ENCODE peak calls at places on chromosomes 11 and 22, in five cellular contexts. Y, I, O, N and Q are unnamed samples.

GRCh38 chr22:31075961-31076360 is 5.2 kb upstream of the SMTN start:
- DNase-seq in O (no peak), N (no peak), I (no peak), Y (no peak), Q (no peak)

GRCh38 chr11:44861829-44862545 is 88.7 kb downstream of the TP53I11 start:
- DNase-seq in I (no peak), O (peak; percentile 57), Y (peak; percentile 83), N (no peak), Q (peak; percentile 98)

GRCh38 chr11:71199226-71199815 is 53.1 kb downstream of the SHANK2 start:
- DNase-seq in I (no peak), O (peak; percentile 69), Y (no peak), N (no peak), Q (no peak)

GRCh38 chr11:75920886-75921285 is 105.9 kb downstream of the UVRAG start:
- DNase-seq in I (no peak), N (no peak), Y (no peak), O (no peak), Q (no peak)

GRCh38 chr11:77244277-77245014 is 57.0 kb downstream of the GDPD4 start:
- DNase-seq in N (no peak), I (no peak), O (no peak), Y (no peak), Q (peak; percentile 78)

GRCh38 chr11:68365943-68366435 is 53.6 kb downstream of the LRP5 start:
- DNase-seq in Y (no peak), O (no peak), I (no peak), N (no peak), Q (no peak)

GRCh38 chr11:86291466-86292262 is 10.4 kb upstream of the HIKESHI start:
- DNase-seq in N (peak; percentile 57), Y (peak; percentile 43), I (peak; percentile 79), O (peak; percentile 77), Q (peak; percentile 57)

GRCh38 chr11:102007567-102008437 is 39.4 kb upstream of the CFAP300 start:
- DNase-seq in Y (no peak), O (peak; percentile 79), I (no peak), N (peak; percentile 26), Q (peak; percentile 66)

DNA sequence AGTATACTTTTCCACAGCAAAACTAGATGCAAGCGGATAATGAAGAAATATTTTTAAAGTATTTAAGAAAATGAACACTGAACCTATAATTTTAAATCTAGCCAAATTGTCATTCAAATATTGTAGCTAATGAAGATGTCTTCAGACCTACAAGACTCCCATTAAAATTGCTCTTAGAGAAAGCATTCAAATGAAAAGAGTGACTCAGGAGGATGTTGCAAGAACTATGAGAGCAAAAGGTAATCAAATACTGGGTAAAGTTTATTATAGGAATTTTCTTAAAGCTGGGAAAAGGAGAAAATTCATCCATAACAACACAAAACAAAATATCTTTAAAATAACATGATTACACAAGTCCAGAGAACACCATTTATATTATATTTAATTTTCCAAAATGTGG is 5.4 kb upstream of the POU2AF1 start:
- DNase-seq in N (no peak), I (no peak), O (peak; percentile 14), Y (no peak), Q (no peak)
- H2BK12ac ChIP-seq in N (no peak overlapping the region), I (no peak overlapping the region), O (no peak overlapping the region), Y (no peak overlapping the region), Q (no peak overlapping the region)

DNA sequence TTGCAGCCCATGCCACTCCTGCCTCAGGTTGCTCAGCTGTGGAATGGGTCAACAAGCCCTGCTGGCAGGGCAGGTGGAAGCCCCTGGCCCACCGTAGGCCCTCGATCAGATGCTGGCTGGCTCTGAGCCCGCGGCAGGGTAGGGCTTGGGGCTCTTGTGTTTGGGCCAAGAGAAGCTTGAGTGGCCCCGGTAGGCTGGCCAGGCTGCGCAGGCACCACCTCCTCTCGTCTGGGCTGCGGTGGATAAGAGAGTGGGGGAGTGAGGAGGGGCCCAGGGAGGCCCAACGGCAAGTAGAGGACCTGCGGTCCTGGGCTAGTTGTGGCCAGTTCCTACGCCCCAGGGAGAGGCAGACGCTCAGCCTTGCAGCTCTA is 115.2 kb downstream of the CEP164 start:
- DNase-seq in I (no peak), Y (no peak), O (no peak), N (no peak), Q (no peak)
- H2BK12ac ChIP-seq in I (no peak overlapping the region), Y (no peak overlapping the region), O (no peak overlapping the region), N (no peak overlapping the region), Q (no peak overlapping the region)

GRCh38 chr11:104078250-104078649 is 41.8 kb downstream of the DDI1 start:
- DNase-seq in I (no peak), O (no peak), Y (no peak), N (no peak), Q (no peak)

GRCh38 chr11:104073950-104074349 is 37.5 kb downstream of the DDI1 start:
- DNase-seq in O (peak; percentile 8), Y (peak; percentile 31), I (no peak), N (no peak), Q (peak; percentile 16)

GRCh38 chr11:104076455-104076854 is 40.0 kb downstream of the DDI1 start:
- DNase-seq in N (no peak), Y (no peak), O (no peak), I (no peak), Q (no peak)

GRCh38 chr11:104075716-104076115 is 39.3 kb downstream of the DDI1 start:
- DNase-seq in I (no peak), O (no peak), N (no peak), Y (no peak), Q (no peak)

GRCh38 chr11:104075091-104075490 is 38.7 kb downstream of the DDI1 start:
- DNase-seq in N (no peak), O (no peak), Y (no peak), I (no peak), Q (no peak)
- H2BK12ac ChIP-seq in N (no peak overlapping the region), O (no peak overlapping the region), Y (no peak overlapping the region), I (no peak overlapping the region), Q (no peak overlapping the region)

DNA sequence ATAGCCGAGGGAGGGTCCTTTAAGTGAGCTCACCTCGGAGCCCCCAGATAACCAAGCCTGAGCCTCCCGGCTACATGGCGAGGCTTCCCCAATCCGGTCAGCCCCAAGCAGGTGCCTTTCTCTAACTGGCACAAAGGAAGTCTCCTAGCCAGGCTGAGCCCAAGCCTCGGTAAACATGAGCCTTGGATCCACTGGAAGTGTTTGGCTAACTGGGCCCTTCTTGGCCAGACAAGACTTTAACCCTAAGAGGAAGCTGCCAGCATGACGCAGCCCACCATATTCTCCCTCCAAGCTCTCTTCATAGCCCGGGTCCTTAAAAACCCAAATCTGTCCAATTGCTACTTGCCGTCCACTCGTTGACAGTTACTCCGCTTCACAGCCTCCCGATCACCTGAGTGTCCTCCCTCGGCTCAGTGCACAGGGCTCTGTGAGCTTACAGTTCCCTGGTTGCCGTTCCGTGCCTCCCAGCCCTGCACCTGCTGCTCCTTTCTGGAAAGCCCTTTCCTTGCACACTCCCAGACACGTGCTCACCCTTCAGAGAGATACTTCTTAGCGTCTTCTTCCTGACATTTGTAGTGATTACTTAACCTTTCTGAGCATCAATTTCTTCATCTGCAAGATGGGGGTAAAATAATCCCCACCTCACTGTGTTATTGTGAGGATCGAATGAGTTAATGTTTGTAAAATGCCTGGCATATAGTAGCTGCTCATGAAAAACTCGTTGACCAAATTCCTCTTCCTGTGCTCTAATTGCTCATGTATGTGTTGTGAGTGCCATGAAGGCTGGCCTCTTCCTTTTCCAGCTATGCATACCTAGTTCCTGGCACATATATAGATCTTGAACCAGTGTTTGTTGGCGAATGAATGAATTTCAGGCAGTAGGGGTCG is 25.6 kb downstream of the TXN2 start:
- DNase-seq in N (no peak), O (no peak), I (no peak), Y (no peak), Q (no peak)
- H2BK12ac ChIP-seq in N (peak overlapping the region; percentile 75), O (peak overlapping the region; percentile 91), I (peak overlapping the region; percentile 94), Y (no peak overlapping the region), Q (peak overlapping the region; percentile 99)

GRCh38 chr11:10658621-10659338 is 34.8 kb downstream of the IRAG1 start:
- DNase-seq in O (no peak), Y (no peak), I (no peak), N (no peak), Q (peak; percentile 84)

GRCh38 chr11:10655931-10656576 is 37.5 kb downstream of the IRAG1 start:
- DNase-seq in O (no peak), N (no peak), Y (no peak), I (no peak), Q (peak; percentile 47)

GRCh38 chr11:10655227-10655626 is 38.3 kb downstream of the IRAG1 start:
- DNase-seq in N (no peak), Y (no peak), O (no peak), I (no peak), Q (no peak)

GRCh38 chr11:10659339-10660216 is 34.0 kb downstream of the IRAG1 start:
- DNase-seq in N (no peak), I (no peak), Y (no peak), O (peak; percentile 95), Q (peak; percentile 99)

GRCh38 chr11:10657308-10658271 is 36.0 kb downstream of the IRAG1 start:
- DNase-seq in I (no peak), Y (no peak), O (peak; percentile 64), N (no peak), Q (peak; percentile 93)
- H2BK12ac ChIP-seq in I (no peak overlapping the region), Y (no peak overlapping the region), O (peak overlapping the region; percentile 13), N (no peak overlapping the region), Q (peak overlapping the region; percentile 84)

GRCh38 chr11:27718346-27718852 is 18.1 kb upstream of the BDNF start:
- DNase-seq in N (peak; percentile 73), O (peak; percentile 48), I (peak; percentile 71), Y (peak; percentile 87), Q (peak; percentile 95)

GRCh38 chr11:27717377-27717776 is 17.1 kb upstream of the BDNF start:
- DNase-seq in N (no peak), I (no peak), Y (no peak), O (no peak), Q (peak; percentile 58)

GRCh38 chr11:27716850-27717249 is 16.6 kb upstream of the BDNF start:
- DNase-seq in Y (no peak), N (no peak), O (peak; percentile 23), I (no peak), Q (peak; percentile 69)

GRCh38 chr11:27718853-27719574 is 18.8 kb upstream of the BDNF start:
- DNase-seq in N (peak; percentile 70), O (peak; percentile 34), Y (peak; percentile 72), I (peak; percentile 79), Q (peak; percentile 82)

DNA sequence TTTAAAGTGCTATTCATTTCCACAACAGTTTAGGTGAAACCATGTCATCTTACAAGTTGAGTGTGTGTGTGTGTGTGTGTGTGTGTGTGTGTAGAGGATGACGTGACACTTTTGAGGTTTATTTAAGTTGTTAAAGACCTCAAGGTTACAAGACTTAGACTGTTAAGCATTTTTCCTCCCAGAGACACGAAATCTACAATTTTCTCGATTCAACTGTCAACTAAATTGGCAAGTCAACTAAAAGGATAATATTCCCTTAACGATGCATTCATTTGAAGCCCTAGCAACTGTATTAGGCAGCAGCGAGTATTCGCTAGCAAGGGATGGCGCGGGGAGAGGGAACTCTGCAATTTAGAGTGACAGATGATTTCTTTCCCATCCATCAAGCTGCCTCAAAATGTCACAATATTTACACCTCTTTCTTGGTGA is 17.6 kb upstream of the BDNF start:
- DNase-seq in N (no peak), Y (no peak), O (no peak), I (no peak), Q (peak; percentile 66)
- H2BK12ac ChIP-seq in N (no peak overlapping the region), Y (no peak overlapping the region), O (no peak overlapping the region), I (no peak overlapping the region), Q (peak overlapping the region; percentile 92)

GRCh38 chr11:83557638-83558037 is 271.5 kb upstream of the CCDC90B start:
- DNase-seq in N (no peak), Y (no peak), O (no peak), I (no peak), Q (no peak)

GRCh38 chr11:83554896-83555295 is 268.7 kb upstream of the CCDC90B start:
- DNase-seq in O (no peak), Y (no peak), I (no peak), N (no peak), Q (no peak)

GRCh38 chr11:83558281-83558680 is 272.1 kb upstream of the CCDC90B start:
- DNase-seq in Y (no peak), O (no peak), I (no peak), N (no peak), Q (no peak)
- H2BK12ac ChIP-seq in Y (no peak overlapping the region), O (no peak overlapping the region), I (no peak overlapping the region), N (no peak overlapping the region), Q (no peak overlapping the region)